ENCODE peak calls at places on chromosomes 2 and 18, in five cellular contexts. One of them, this sample, is unnamed.

GRCh38 chr2:216603884-216604245 is 29.4 kb upstream of the IGFBP2 start:
- DNase-seq in CD8-positive, alpha-beta memory T cell: no peak
- DNase-seq in A549: no peak
- DNase-seq in fibroblast of gingiva: no peak
- DNase-seq in AG20443: no peak
- DNase-seq in this sample: no peak

GRCh38 chr18:36899289-36899688 is 70.4 kb downstream of the KIAA1328 start:
- DNase-seq in fibroblast of gingiva: no peak
- DNase-seq in A549: peak
- DNase-seq in AG20443: no peak
- DNase-seq in CD8-positive, alpha-beta memory T cell: no peak
- DNase-seq in this sample: no peak

GRCh38 chr2:118221952-118222594 is 133.8 kb downstream of the INSIG2 start:
- DNase-seq in CD8-positive, alpha-beta memory T cell: no peak
- DNase-seq in fibroblast of gingiva: peak
- DNase-seq in AG20443: peak
- DNase-seq in A549: peak
- DNase-seq in this sample: peak

GRCh38 chr2:212539145-212539880 is 711 bp upstream of the ERBB4 start:
- DNase-seq in A549: no peak
- DNase-seq in fibroblast of gingiva: no peak
- DNase-seq in CD8-positive, alpha-beta memory T cell: no peak
- DNase-seq in AG20443: peak
- DNase-seq in this sample: peak

GRCh38 chr2:39568116-39568515 is 97.6 kb upstream of the TMEM178A start:
- DNase-seq in AG20443: no peak
- DNase-seq in CD8-positive, alpha-beta memory T cell: no peak
- DNase-seq in A549: no peak
- DNase-seq in fibroblast of gingiva: no peak
- DNase-seq in this sample: no peak

GRCh38 chr18:27185025-27185763 is at the start of gene CHST9:
- DNase-seq in fibroblast of gingiva: no peak
- DNase-seq in CD8-positive, alpha-beta memory T cell: no peak
- DNase-seq in A549: no peak
- DNase-seq in AG20443: peak
- DNase-seq in this sample: peak

GRCh38 chr18:48743046-48743445 is 204.2 kb downstream of the CTIF start:
- DNase-seq in CD8-positive, alpha-beta memory T cell: no peak
- DNase-seq in fibroblast of gingiva: peak
- DNase-seq in A549: no peak
- DNase-seq in AG20443: peak
- DNase-seq in this sample: peak

GRCh38 chr18:79975043-79975442 is 10.6 kb downstream of the HSBP1L1 start:
- DNase-seq in AG20443: no peak
- DNase-seq in CD8-positive, alpha-beta memory T cell: no peak
- DNase-seq in A549: no peak
- DNase-seq in fibroblast of gingiva: no peak
- DNase-seq in this sample: no peak

GRCh38 chr18:24987271-24987932 is 364.6 kb downstream of the ZNF521 start:
- DNase-seq in fibroblast of gingiva: peak
- DNase-seq in A549: no peak
- DNase-seq in AG20443: peak
- DNase-seq in CD8-positive, alpha-beta memory T cell: no peak
- DNase-seq in this sample: peak

GRCh38 chr2:149330127-149331022 is at the start of gene LYPD6:
- DNase-seq in CD8-positive, alpha-beta memory T cell: no peak
- DNase-seq in AG20443: peak
- DNase-seq in fibroblast of gingiva: peak
- DNase-seq in A549: peak
- DNase-seq in this sample: peak

GRCh38 chr2:237885931-237886701 is 26.7 kb downstream of the RAMP1 start:
- DNase-seq in fibroblast of gingiva: no peak
- DNase-seq in AG20443: no peak
- DNase-seq in CD8-positive, alpha-beta memory T cell: no peak
- DNase-seq in A549: no peak
- DNase-seq in this sample: no peak

GRCh38 chr2:239020541-239021041 is 172.7 kb downstream of the TWIST2 start:
- DNase-seq in fibroblast of gingiva: no peak
- DNase-seq in A549: no peak
- DNase-seq in CD8-positive, alpha-beta memory T cell: no peak
- DNase-seq in AG20443: no peak
- DNase-seq in this sample: no peak

GRCh38 chr2:79855264-79856006 is 342.6 kb downstream of the CTNNA2 start:
- DNase-seq in AG20443: peak
- DNase-seq in CD8-positive, alpha-beta memory T cell: no peak
- DNase-seq in A549: peak
- DNase-seq in fibroblast of gingiva: no peak
- DNase-seq in this sample: peak

GRCh38 chr2:173669271-173669853 is 295.8 kb downstream of the SP3 start:
- DNase-seq in CD8-positive, alpha-beta memory T cell: no peak
- DNase-seq in AG20443: peak
- DNase-seq in fibroblast of gingiva: no peak
- DNase-seq in A549: no peak
- DNase-seq in this sample: no peak

GRCh38 chr2:181892795-181893435 is 1.4 kb downstream of the ITPRID2 start:
- DNase-seq in CD8-positive, alpha-beta memory T cell: no peak
- DNase-seq in fibroblast of gingiva: peak
- DNase-seq in A549: peak
- DNase-seq in AG20443: peak
- DNase-seq in this sample: no peak

GRCh38 chr18:76691800-76692199 is 130.6 kb upstream of the ZNF236 start:
- DNase-seq in fibroblast of gingiva: peak
- DNase-seq in A549: no peak
- DNase-seq in AG20443: peak
- DNase-seq in CD8-positive, alpha-beta memory T cell: no peak
- DNase-seq in this sample: no peak

GRCh38 chr2:74513605-74514367 is 464 bp upstream of the TLX2 start:
- DNase-seq in CD8-positive, alpha-beta memory T cell: no peak
- DNase-seq in fibroblast of gingiva: no peak
- DNase-seq in A549: no peak
- DNase-seq in AG20443: no peak
- DNase-seq in this sample: no peak

GRCh38 chr18:72458256-72458655 is 85.9 kb downstream of the CBLN2 start:
- DNase-seq in A549: no peak
- DNase-seq in CD8-positive, alpha-beta memory T cell: no peak
- DNase-seq in fibroblast of gingiva: no peak
- DNase-seq in AG20443: no peak
- DNase-seq in this sample: no peak

This sample was measured in globus pallidus.